ENCODE peak calls at places on chromosomes 5 and 9, in six cellular contexts. One of them, this sample, is unnamed.

GRCh38 chr5:53679261-53679660 is 118.8 kb downstream of the NDUFS4 start:
- DNase-seq in Peyer's patch: no peak
- DNase-seq in heart right ventricle: no peak
- DNase-seq in upper lobe of right lung: no peak
- DNase-seq in astrocyte: peak; percentile 8
- DNase-seq in left ventricle myocardium inferior: no peak
- DNase-seq in this sample: peak; percentile 1

GRCh38 chr9:107624216-107624948 is 134.8 kb upstream of the KLF4 start:
- DNase-seq in left ventricle myocardium inferior: no peak
- DNase-seq in astrocyte: no peak
- DNase-seq in heart right ventricle: no peak
- DNase-seq in upper lobe of right lung: no peak
- DNase-seq in Peyer's patch: no peak
- DNase-seq in this sample: no peak

GRCh38 chr9:124078641-124079040 is 67.1 kb downstream of the LHX2 start:
- DNase-seq in heart right ventricle: no peak
- DNase-seq in astrocyte: peak; percentile 45
- DNase-seq in left ventricle myocardium inferior: no peak
- DNase-seq in upper lobe of right lung: peak; percentile 5
- DNase-seq in Peyer's patch: no peak
- DNase-seq in this sample: no peak

GRCh38 chr5:132465095-132465707 is 25.4 kb downstream of the IRF1 start:
- DNase-seq in upper lobe of right lung: peak; percentile 54
- DNase-seq in Peyer's patch: no peak
- DNase-seq in heart right ventricle: no peak
- DNase-seq in left ventricle myocardium inferior: no peak
- DNase-seq in astrocyte: no peak
- DNase-seq in this sample: no peak

GRCh38 chr9:98404157-98404695 is 148.8 kb upstream of the TBC1D2 start:
- DNase-seq in upper lobe of right lung: peak; percentile 1
- DNase-seq in Peyer's patch: no peak
- DNase-seq in heart right ventricle: no peak
- DNase-seq in left ventricle myocardium inferior: no peak
- DNase-seq in astrocyte: no peak
- DNase-seq in this sample: no peak

GRCh38 chr9:5052858-5053257 is 67.8 kb downstream of the JAK2 start:
- DNase-seq in left ventricle myocardium inferior: no peak
- DNase-seq in heart right ventricle: no peak
- DNase-seq in upper lobe of right lung: no peak
- DNase-seq in astrocyte: peak; percentile 44
- DNase-seq in Peyer's patch: no peak
- DNase-seq in this sample: no peak

GRCh38 chr5:160262665-160263064 is 33.4 kb downstream of the FABP6 start:
- DNase-seq in upper lobe of right lung: peak; percentile 39
- DNase-seq in astrocyte: no peak
- DNase-seq in Peyer's patch: no peak
- DNase-seq in left ventricle myocardium inferior: no peak
- DNase-seq in heart right ventricle: peak; percentile 27
- DNase-seq in this sample: no peak

GRCh38 chr9:105760053-105760452 is 65.7 kb downstream of the TMEM38B start:
- DNase-seq in heart right ventricle: no peak
- DNase-seq in Peyer's patch: no peak
- DNase-seq in left ventricle myocardium inferior: no peak
- DNase-seq in astrocyte: no peak
- DNase-seq in upper lobe of right lung: no peak
- DNase-seq in this sample: no peak

GRCh38 chr9:133855802-133856592 is 117.8 kb upstream of the SARDH start:
- DNase-seq in heart right ventricle: no peak
- DNase-seq in left ventricle myocardium inferior: no peak
- DNase-seq in Peyer's patch: peak; percentile 34
- DNase-seq in upper lobe of right lung: peak; percentile 74
- DNase-seq in astrocyte: peak; percentile 50
- DNase-seq in this sample: peak; percentile 72

GRCh38 chr9:2320126-2320525 is 301.5 kb upstream of the VLDLR start:
- DNase-seq in heart right ventricle: no peak
- DNase-seq in astrocyte: no peak
- DNase-seq in upper lobe of right lung: no peak
- DNase-seq in Peyer's patch: no peak
- DNase-seq in left ventricle myocardium inferior: no peak
- DNase-seq in this sample: no peak

GRCh38 chr9:137011130-137011529 is 14.8 kb upstream of the CLIC3 start:
- DNase-seq in heart right ventricle: no peak
- DNase-seq in astrocyte: no peak
- DNase-seq in upper lobe of right lung: no peak
- DNase-seq in left ventricle myocardium inferior: no peak
- DNase-seq in Peyer's patch: no peak
- DNase-seq in this sample: no peak

GRCh38 chr9:21506910-21507795 is 25.0 kb upstream of the IFNE start:
- DNase-seq in Peyer's patch: no peak
- DNase-seq in astrocyte: peak; percentile 91
- DNase-seq in upper lobe of right lung: no peak
- DNase-seq in left ventricle myocardium inferior: no peak
- DNase-seq in heart right ventricle: no peak
- DNase-seq in this sample: peak; percentile 82

GRCh38 chr5:73948289-73948688 is 322.3 kb downstream of the ARHGEF28 start:
- DNase-seq in Peyer's patch: no peak
- DNase-seq in astrocyte: no peak
- DNase-seq in upper lobe of right lung: no peak
- DNase-seq in heart right ventricle: no peak
- DNase-seq in left ventricle myocardium inferior: no peak
- DNase-seq in this sample: no peak

GRCh38 chr9:37583522-37584121 is 7.4 kb upstream of the FBXO10 start:
- DNase-seq in astrocyte: no peak
- DNase-seq in upper lobe of right lung: no peak
- DNase-seq in left ventricle myocardium inferior: no peak
- DNase-seq in Peyer's patch: no peak
- DNase-seq in heart right ventricle: no peak
- DNase-seq in this sample: no peak

GRCh38 chr9:87644659-87645058 is 81.3 kb upstream of the CTSL start:
- DNase-seq in left ventricle myocardium inferior: no peak
- DNase-seq in astrocyte: peak; percentile 11
- DNase-seq in heart right ventricle: no peak
- DNase-seq in upper lobe of right lung: no peak
- DNase-seq in Peyer's patch: no peak
- DNase-seq in this sample: no peak

GRCh38 chr9:114908796-114909448 is 21.5 kb downstream of the TNFSF8 start:
- DNase-seq in heart right ventricle: no peak
- DNase-seq in astrocyte: peak; percentile 59
- DNase-seq in left ventricle myocardium inferior: no peak
- DNase-seq in upper lobe of right lung: no peak
- DNase-seq in Peyer's patch: no peak
- DNase-seq in this sample: no peak

GRCh38 chr5:54693936-54694510 is 176.5 kb downstream of the SNX18 start:
- DNase-seq in left ventricle myocardium inferior: no peak
- DNase-seq in heart right ventricle: peak; percentile 18
- DNase-seq in upper lobe of right lung: no peak
- DNase-seq in astrocyte: no peak
- DNase-seq in Peyer's patch: no peak
- DNase-seq in this sample: no peak
- TF ChIP-seq CTCF in left ventricle myocardium inferior: no peak
- TF ChIP-seq CTCF in heart right ventricle: no peak
- TF ChIP-seq CTCF in upper lobe of right lung: no peak
- TF ChIP-seq CTCF in astrocyte: no peak
- TF ChIP-seq CTCF in Peyer's patch: no peak
- TF ChIP-seq CTCF in this sample: no peak

GRCh38 chr5:149271717-149272558 is at the start of gene AFAP1L1:
- DNase-seq in upper lobe of right lung: peak; percentile 84
- DNase-seq in heart right ventricle: peak; percentile 81
- DNase-seq in left ventricle myocardium inferior: peak; percentile 82
- DNase-seq in astrocyte: peak; percentile 20
- DNase-seq in Peyer's patch: no peak
- DNase-seq in this sample: no peak
- H3K4me3 ChIP-seq in upper lobe of right lung: peak within 1 kb of the TSS; percentile 63
- H3K4me3 ChIP-seq in heart right ventricle: peak within 1 kb of the TSS; percentile 75
- H3K4me3 ChIP-seq in left ventricle myocardium inferior: peak within 1 kb of the TSS; percentile 73
- H3K4me3 ChIP-seq in astrocyte: peak within 1 kb of the TSS; percentile 95
- H3K4me3 ChIP-seq in Peyer's patch: peak within 1 kb of the TSS; percentile 63
- H3K4me3 ChIP-seq in this sample: peak within 1 kb of the TSS; percentile 58

GRCh38 chr5:664343-664993 is 28.7 kb downstream of the TPPP start:
- DNase-seq in upper lobe of right lung: no peak
- DNase-seq in left ventricle myocardium inferior: no peak
- DNase-seq in Peyer's patch: no peak
- DNase-seq in astrocyte: no peak
- DNase-seq in heart right ventricle: no peak
- DNase-seq in this sample: no peak
- H3K36me3 ChIP-seq in upper lobe of right lung: peaks cover 19% of the 10 kb centered on the region
- H3K36me3 ChIP-seq in left ventricle myocardium inferior: peaks cover 50% of the 10 kb centered on the region
- H3K36me3 ChIP-seq in Peyer's patch: no peaks in the 10 kb centered on the region
- H3K36me3 ChIP-seq in astrocyte: no peaks in the 10 kb centered on the region
- H3K36me3 ChIP-seq in heart right ventricle: no peaks in the 10 kb centered on the region
- H3K36me3 ChIP-seq in this sample: peaks cover 3% of the 10 kb centered on the region

DNA sequence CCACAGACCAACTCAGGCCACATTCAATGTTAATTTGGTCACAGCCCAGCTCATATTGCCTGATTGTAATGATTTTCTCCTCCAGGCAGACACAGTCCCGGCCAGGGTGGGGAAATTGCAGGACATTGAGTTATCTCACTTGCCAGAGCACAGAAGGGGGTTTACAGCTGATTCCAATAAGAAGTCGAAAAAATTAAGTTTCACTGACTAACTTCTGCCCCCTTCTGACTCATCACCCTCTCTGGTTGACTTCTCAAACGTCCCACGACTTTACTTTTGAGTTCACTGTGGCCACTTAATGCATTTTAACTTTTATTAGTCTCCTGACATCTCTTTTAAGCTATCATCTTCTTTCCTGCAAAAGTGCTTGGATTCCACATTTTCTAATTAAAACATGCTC is 321.4 kb upstream of the WWC1 start:
- DNase-seq in upper lobe of right lung: no peak
- DNase-seq in left ventricle myocardium inferior: no peak
- DNase-seq in astrocyte: peak; percentile 75
- DNase-seq in Peyer's patch: no peak
- DNase-seq in heart right ventricle: no peak
- DNase-seq in this sample: peak; percentile 14
- TF ChIP-seq CTCF in upper lobe of right lung: no peak
- TF ChIP-seq CTCF in left ventricle myocardium inferior: no peak
- TF ChIP-seq CTCF in astrocyte: no peak
- TF ChIP-seq CTCF in Peyer's patch: no peak
- TF ChIP-seq CTCF in heart right ventricle: no peak
- TF ChIP-seq CTCF in this sample: peak; percentile 18

GRCh38 chr5:95912029-95912428 is 49.6 kb downstream of the ELL2 start:
- DNase-seq in heart right ventricle: no peak
- DNase-seq in left ventricle myocardium inferior: no peak
- DNase-seq in astrocyte: no peak
- DNase-seq in upper lobe of right lung: no peak
- DNase-seq in Peyer's patch: no peak
- DNase-seq in this sample: no peak
- H3K4me3 ChIP-seq in heart right ventricle: no peak overlapping the region
- H3K4me3 ChIP-seq in left ventricle myocardium inferior: no peak overlapping the region
- H3K4me3 ChIP-seq in astrocyte: no peak overlapping the region
- H3K4me3 ChIP-seq in upper lobe of right lung: no peak overlapping the region
- H3K4me3 ChIP-seq in Peyer's patch: no peak overlapping the region
- H3K4me3 ChIP-seq in this sample: no peak overlapping the region

This sample was measured in BJ.